ENCODE peak calls at places on chromosomes 11 and 22, in five cellular contexts. B, P, V, M and O are unnamed samples.

GRCh38 chr11:78399136-78399535 is 18.5 kb downstream of the GAB2 start:
- DNase-seq in B (no peak), P (no peak), V (no peak), M (no peak), O (no peak)

GRCh38 chr22:26501996-26502395 is 10.3 kb downstream of the TFIP11 start:
- DNase-seq in B (no peak), P (no peak), V (no peak), M (no peak), O (no peak)

GRCh38 chr22:45757068-45757467 is 85.4 kb downstream of the ATXN10 start:
- DNase-seq in B (no peak), P (peak), V (no peak), M (no peak), O (no peak)

GRCh38 chr22:32684148-32684821 is 117.2 kb upstream of the TIMP3 start:
- DNase-seq in B (no peak), P (no peak), V (no peak), M (no peak), O (no peak)

GRCh38 chr22:39179401-39179827 is 26.9 kb upstream of the CBX7 start:
- DNase-seq in B (no peak), P (no peak), V (peak), M (no peak), O (no peak)

GRCh38 chr11:69355959-69356702 is 62.2 kb downstream of the MYEOV start:
- DNase-seq in B (no peak), P (no peak), V (no peak), M (no peak), O (no peak)

GRCh38 chr11:114284021-114284420 is 12.2 kb upstream of the NNMT start:
- DNase-seq in B (no peak), P (no peak), V (no peak), M (no peak), O (no peak)

GRCh38 chr11:46489668-46490560 is 98.3 kb upstream of the CHRM4 start:
- DNase-seq in B (no peak), P (peak), V (peak), M (peak), O (peak)

GRCh38 chr22:35446365-35446764 is 46.4 kb downstream of the MCM5 start:
- DNase-seq in B (no peak), P (no peak), V (no peak), M (no peak), O (peak)

GRCh38 chr11:47669856-47670255 is 27.5 kb upstream of the MTCH2 start:
- DNase-seq in B (no peak), P (no peak), V (no peak), M (no peak), O (no peak)

GRCh38 chr11:118263694-118264567 is at the start of gene MPZL2:
- DNase-seq in B (no peak), P (no peak), V (no peak), M (peak), O (no peak)

GRCh38 chr11:87926250-87926970 is 248.8 kb downstream of the RAB38 start:
- DNase-seq in B (no peak), P (peak), V (no peak), M (no peak), O (no peak)

GRCh38 chr22:19265779-19266178 is 25.7 kb downstream of the CLTCL1 start:
- DNase-seq in B (no peak), P (no peak), V (no peak), M (no peak), O (no peak)

GRCh38 chr22:39277135-39277607 is 32.4 kb upstream of the PDGFB start:
- DNase-seq in B (no peak), P (no peak), V (no peak), M (no peak), O (no peak)

GRCh38 chr11:129968611-129969419 is 33.8 kb downstream of the PRDM10 start:
- DNase-seq in B (no peak), P (no peak), V (no peak), M (no peak), O (no peak)

GRCh38 chr11:109329716-109330115 is 92.3 kb upstream of the C11orf87 start:
- DNase-seq in B (no peak), P (no peak), V (no peak), M (no peak), O (no peak)

GRCh38 chr11:62508336-62509058 is 38.1 kb downstream of the AHNAK start:
- DNase-seq in B (no peak), P (peak), V (peak), M (peak), O (peak)

GRCh38 chr22:29825578-29825977 is 12.5 kb downstream of the ASCC2 start:
- DNase-seq in B (no peak), P (no peak), V (no peak), M (no peak), O (no peak)

GRCh38 chr11:66002648-66003225 is 434 bp downstream of the BANF1 start:
- DNase-seq in B (no peak), P (no peak), V (peak), M (peak), O (peak)

GRCh38 chr11:34809191-34810106 is 106.7 kb downstream of the APIP start:
- DNase-seq in B (no peak), P (no peak), V (peak), M (no peak), O (no peak)

GRCh38 chr11:44698228-44698923 is 28.4 kb upstream of the TSPAN18 start:
- DNase-seq in B (no peak), P (no peak), V (no peak), M (no peak), O (no peak)

GRCh38 chr11:118996926-118997626 is 862 bp upstream of the CENATAC start:
- DNase-seq in B (peak), P (no peak), V (peak), M (peak), O (peak)

GRCh38 chr11:14015711-14016110 is 53.2 kb downstream of the SPON1 start:
- DNase-seq in B (no peak), P (no peak), V (no peak), M (peak), O (peak)

GRCh38 chr11:132058211-132058772 is 687.9 kb downstream of the NTM start:
- DNase-seq in B (no peak), P (no peak), V (no peak), M (no peak), O (no peak)
- TF ChIP-seq KDM1A in B (no peak), P (no peak), V (no peak), M (no peak), O (no peak)

DNA sequence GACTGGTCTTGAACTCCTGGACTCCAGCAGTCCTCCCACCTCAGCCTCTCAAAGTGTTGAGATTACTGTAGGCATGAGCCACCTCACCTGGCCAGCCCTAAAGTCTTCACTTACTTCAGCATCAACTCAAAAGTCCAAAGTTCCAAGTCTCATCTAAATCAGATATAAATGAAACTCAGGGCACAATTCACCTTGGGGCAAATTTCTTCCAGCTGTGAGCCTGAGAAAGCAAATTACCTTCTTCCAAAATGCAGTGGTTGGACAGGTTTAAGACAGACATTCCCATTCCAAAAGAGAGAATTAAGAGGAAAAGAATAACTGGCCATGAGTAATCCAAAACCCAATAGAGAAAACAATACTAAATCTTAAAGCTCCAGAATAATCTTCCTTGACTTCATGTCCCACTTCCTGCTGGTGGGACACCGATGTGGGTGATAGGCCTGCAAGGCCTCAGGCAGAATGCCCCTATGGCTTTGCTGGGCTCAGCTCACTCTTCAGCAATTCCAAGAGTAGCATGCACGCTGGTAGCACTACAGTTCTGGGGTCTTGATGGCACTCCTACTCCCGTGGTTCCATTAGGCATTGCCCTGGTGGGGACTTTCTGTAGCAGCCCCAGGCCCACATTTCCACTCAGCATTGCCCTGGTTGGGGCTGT is 50.3 kb downstream of the TUG1 start:
- DNase-seq in B (no peak), P (no peak), V (no peak), M (no peak), O (no peak)
- TF ChIP-seq KDM1A in B (no peak), P (no peak), V (no peak), M (no peak), O (no peak)

GRCh38 chr11:36191941-36192340 is 97.3 kb downstream of the COMMD9 start:
- DNase-seq in B (no peak), P (no peak), V (no peak), M (no peak), O (no peak)

GRCh38 chr11:36186797-36187196 is 102.4 kb downstream of the COMMD9 start:
- DNase-seq in B (no peak), P (no peak), V (no peak), M (no peak), O (no peak)

GRCh38 chr11:36187618-36188017 is 101.6 kb downstream of the COMMD9 start:
- DNase-seq in B (no peak), P (no peak), V (no peak), M (no peak), O (no peak)

DNA sequence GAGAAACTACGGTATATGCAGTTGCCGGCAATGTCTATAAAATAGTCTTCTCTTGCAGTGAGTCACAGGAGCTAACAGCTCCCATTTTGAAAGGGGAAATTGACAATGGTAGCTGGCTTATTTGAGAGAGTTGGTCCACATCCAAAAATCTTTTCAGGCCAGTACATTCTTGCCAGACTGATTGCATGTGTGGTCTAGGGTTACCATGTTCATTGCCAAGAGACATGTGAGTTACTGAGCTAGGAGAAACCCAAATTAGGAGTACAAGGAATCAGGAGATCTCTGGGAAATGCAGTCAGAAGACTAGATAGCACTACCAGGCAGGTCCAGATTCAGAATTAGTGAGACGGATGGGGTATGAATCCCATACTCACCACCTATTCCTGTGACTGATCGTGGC is 102.9 kb downstream of the COMMD9 start:
- DNase-seq in B (no peak), P (no peak), V (no peak), M (no peak), O (no peak)
- TF ChIP-seq KDM1A in B (no peak), P (no peak), V (no peak), M (no peak), O (no peak)

GRCh38 chr22:37912171-37912570 is 6.1 kb downstream of the MICALL1 start:
- DNase-seq in B (no peak), P (no peak), V (no peak), M (no peak), O (no peak)

GRCh38 chr22:37911273-37911672 is 5.2 kb downstream of the MICALL1 start:
- DNase-seq in B (no peak), P (no peak), V (no peak), M (no peak), O (no peak)

GRCh38 chr22:37911697-37912096 is 5.6 kb downstream of the MICALL1 start:
- DNase-seq in B (no peak), P (no peak), V (no peak), M (no peak), O (no peak)

GRCh38 chr22:37910863-37911262 is 4.8 kb downstream of the MICALL1 start:
- DNase-seq in B (no peak), P (no peak), V (no peak), M (no peak), O (no peak)

DNA sequence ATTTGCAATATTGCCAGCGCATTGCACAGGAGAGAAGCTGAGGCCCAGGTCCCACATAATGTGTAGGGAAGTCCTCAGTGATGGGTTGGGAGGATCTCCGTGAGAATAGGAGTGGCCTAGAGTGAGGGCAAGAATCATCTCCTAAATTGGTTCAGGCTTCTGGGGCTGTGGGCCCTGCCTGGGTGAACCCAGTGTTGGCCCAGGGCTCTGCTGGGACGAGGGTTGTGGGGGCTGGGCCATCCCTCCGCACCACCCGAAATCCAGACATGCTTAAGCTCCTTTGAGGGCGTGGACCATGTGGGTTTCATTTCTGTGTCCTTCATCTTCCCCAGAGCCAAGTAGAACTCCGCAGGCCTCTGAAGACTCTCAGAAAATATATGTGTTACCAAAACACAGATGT is 3.7 kb downstream of the MICALL1 start:
- DNase-seq in B (no peak), P (no peak), V (no peak), M (no peak), O (no peak)
- TF ChIP-seq KDM1A in B (no peak), P (no peak), V (no peak), M (no peak), O (no peak)

GRCh38 chr11:84129961-84130576 is 843.9 kb upstream of the CCDC90B start:
- DNase-seq in B (no peak), P (no peak), V (no peak), M (no peak), O (no peak)
- TF ChIP-seq KDM1A in B (no peak), P (no peak), V (no peak), M (no peak), O (no peak)

DNA sequence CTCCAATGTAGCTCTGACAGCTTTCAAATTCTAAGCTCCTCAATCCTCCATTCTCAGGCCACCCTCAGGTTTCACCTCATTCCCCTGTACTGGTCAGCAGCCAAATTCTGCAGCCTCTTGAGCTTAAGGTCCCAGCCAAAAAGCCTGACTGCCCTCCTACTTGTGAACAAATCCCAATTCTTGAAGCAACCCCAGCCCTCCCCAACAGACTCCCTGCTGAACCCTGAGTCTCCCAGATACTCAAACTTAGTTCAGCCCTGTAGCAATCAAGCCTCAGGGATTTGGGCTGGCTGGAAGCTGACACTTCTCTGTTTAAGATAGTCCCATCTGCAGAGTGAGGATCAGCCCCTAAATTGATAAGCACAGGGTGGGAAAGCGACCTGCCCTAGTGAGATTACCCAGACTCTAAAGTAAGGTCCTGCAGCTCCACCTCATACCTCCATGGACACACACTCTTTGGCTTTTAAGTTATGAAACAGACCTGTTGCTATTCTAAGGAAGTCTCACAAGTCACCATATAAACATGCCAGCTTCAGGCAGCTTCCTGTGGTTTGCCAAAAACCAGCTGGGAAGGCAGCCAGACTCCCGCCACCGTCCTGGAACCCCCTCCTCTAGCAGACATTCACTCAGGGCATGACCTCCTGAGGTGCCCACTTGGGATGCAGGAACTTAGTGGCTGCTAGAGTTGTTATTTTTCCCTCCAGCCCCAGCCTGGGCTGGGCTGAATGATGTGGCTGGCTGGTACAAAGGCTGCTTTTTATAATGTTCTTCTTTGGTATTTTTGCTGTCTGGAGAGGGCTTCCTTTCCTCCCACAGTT is 82.5 kb upstream of the PICALM start:
- DNase-seq in B (no peak), P (no peak), V (peak), M (no peak), O (no peak)
- TF ChIP-seq KDM1A in B (no peak), P (no peak), V (peak), M (no peak), O (no peak)

GRCh38 chr11:117143390-117143789 is 697 bp upstream of the PAFAH1B2 start:
- DNase-seq in B (no peak), P (no peak), V (peak), M (no peak), O (peak)

GRCh38 chr11:117144477-117145392 is 648 bp downstream of the PAFAH1B2 start:
- DNase-seq in B (no peak), P (no peak), V (peak), M (peak), O (peak)

GRCh38 chr11:117143871-117144476 is at the start of gene PAFAH1B2:
- DNase-seq in B (peak), P (peak), V (peak), M (peak), O (peak)

GRCh38 chr11:117146521-117146920 is 2.4 kb downstream of the PAFAH1B2 start:
- DNase-seq in B (no peak), P (no peak), V (no peak), M (no peak), O (no peak)

DNA sequence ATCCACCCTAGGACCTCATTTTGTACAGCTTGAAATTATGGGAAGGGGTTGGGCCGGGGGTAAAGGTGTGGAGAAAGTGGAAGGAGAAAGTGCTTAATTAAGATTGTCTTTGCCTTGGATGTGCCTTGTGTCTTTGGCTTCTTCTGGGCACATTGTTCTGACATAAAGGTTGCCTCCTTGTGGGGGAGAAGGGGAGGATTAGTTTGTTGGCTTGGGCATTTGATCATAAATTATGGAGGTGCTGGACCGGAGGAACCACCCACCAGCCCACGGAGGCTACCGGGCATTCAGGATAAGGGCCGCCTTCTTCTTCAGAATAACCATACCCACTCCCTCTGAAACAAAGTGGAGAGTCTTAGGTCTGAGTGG is 1.3 kb downstream of the PAFAH1B2 start:
- DNase-seq in B (no peak), P (no peak), V (peak), M (peak), O (peak)
- TF ChIP-seq KDM1A in B (no peak), P (no peak), V (no peak), M (no peak), O (no peak)